ENCODE peak calls at places on chromosomes 12 and 14, in six cellular contexts. N is left ventricle myocardium inferior, M is A549, Z is right lobe of liver, I is endodermal cell, O is Peyer's patch. W is an unnamed sample.

GRCh38 chr12:27387473-27387872 is 54.8 kb downstream of the BMAL2 start:
- DNase-seq in N (no peak), M (no peak), Z (no peak), I (no peak), O (no peak), W (no peak)

GRCh38 chr14:73833024-73833423 is 18.6 kb upstream of the PTGR2 start:
- DNase-seq in N (no peak), M (no peak), Z (no peak), I (no peak), O (no peak), W (no peak)

GRCh38 chr12:121424632-121424992 is 24.7 kb downstream of the RNF34 start:
- DNase-seq in N (no peak), M (no peak), Z (no peak), I (no peak), O (no peak), W (no peak)

GRCh38 chr12:120252071-120252906 is 13.2 kb downstream of the PXN start:
- DNase-seq in N (no peak), M (no peak), Z (no peak), I (no peak), O (peak), W (no peak)

GRCh38 chr12:44034916-44035315 is 199.0 kb downstream of the TMEM117 start:
- DNase-seq in N (no peak), M (no peak), Z (no peak), I (no peak), O (no peak), W (no peak)

GRCh38 chr12:46661161-46661845 is 164.5 kb downstream of the SLC38A4 start:
- DNase-seq in N (no peak), M (peak), Z (no peak), I (peak), O (no peak), W (no peak)

GRCh38 chr14:57390806-57391562 is 598 bp downstream of the NAA30 start:
- DNase-seq in N (peak), M (peak), Z (peak), I (peak), O (peak), W (no peak)

GRCh38 chr12:57954768-57955167 is 13.4 kb downstream of the ATP23 start:
- DNase-seq in N (no peak), M (no peak), Z (no peak), I (no peak), O (no peak), W (no peak)

GRCh38 chr12:66272650-66273049 is 29.6 kb upstream of the HELB start:
- DNase-seq in N (no peak), M (no peak), Z (no peak), I (no peak), O (no peak), W (no peak)

GRCh38 chr12:99476956-99477355 is 170.6 kb upstream of the GARIN6 start:
- DNase-seq in N (no peak), M (no peak), Z (no peak), I (no peak), O (no peak), W (no peak)

DNA sequence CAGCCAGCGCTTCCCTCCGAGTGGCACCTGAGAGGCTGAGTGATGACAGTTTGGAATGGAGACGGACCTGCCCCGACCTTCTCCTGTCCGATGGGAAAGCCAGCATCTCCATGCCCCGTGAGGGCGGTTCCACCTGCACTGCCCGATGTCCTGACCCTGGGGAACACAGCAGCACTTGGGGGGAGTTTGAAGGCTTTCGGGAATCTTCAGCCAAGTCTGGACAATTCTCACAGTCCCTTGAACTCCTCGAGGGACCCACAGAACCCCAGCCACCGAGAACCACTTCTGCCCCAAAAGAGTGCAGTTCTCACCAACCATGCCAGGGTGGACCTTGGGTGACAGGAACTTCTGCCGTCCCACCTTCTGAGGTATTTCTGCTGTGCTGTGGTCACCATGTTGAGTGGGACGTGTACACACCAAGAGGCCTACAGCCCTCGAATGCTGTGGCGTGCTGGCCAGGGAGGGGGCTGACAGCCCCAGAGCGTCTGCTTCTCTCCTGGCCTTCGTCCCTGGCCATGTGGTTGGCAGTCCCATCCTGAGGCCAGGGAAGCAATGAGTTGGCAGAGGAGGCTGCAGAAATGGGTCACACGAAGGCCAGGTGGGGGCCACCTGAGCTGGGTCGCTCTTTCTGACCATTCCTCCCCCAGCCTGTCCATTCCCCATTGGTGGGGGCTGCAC is 1.0 kb downstream of the CLBA1 start:
- DNase-seq in N (no peak), M (no peak), Z (no peak), I (peak), O (no peak), W (no peak)
- H3K27ac ChIP-seq in N (no peak), M (peak), Z (no peak), I (no peak), O (no peak), W (no peak)

GRCh38 chr12:125289965-125290364 is 224.7 kb downstream of the AACS start:
- DNase-seq in N (no peak), M (no peak), Z (no peak), I (no peak), O (no peak), W (no peak)
- H3K27ac ChIP-seq in N (no peak), M (no peak), Z (no peak), I (no peak), O (no peak), W (no peak)

GRCh38 chr14:64692189-64692588 is 12.0 kb upstream of the PLEKHG3 start:
- DNase-seq in N (no peak), M (no peak), Z (no peak), I (peak), O (no peak), W (no peak)
- H3K27ac ChIP-seq in N (peak), M (no peak), Z (no peak), I (no peak), O (no peak), W (no peak)

DNA sequence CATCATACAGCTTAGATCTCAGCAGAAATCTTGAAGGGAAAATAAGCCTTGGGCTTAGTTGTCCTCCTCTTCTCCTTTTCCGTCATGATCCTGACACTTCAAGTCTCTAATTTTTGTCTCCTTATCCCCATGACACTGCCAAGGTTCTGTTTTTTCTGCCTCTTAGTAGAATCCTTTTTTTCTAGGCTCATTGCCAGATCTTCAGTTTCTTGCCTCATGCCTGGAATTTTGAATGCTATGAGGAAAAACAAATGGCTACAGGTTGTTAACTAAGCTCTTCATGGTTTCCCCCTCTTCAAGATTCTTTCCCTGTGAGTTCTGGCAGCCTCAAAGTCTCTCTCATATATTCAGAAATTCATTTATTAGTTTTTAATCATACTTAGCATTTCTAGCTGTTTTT is 450.5 kb downstream of the LRFN5 start:
- DNase-seq in N (no peak), M (no peak), Z (no peak), I (no peak), O (no peak), W (no peak)
- H3K27ac ChIP-seq in N (no peak), M (no peak), Z (no peak), I (no peak), O (no peak), W (no peak)

GRCh38 chr12:78878866-78879265 is 14.3 kb downstream of the SYT1 start:
- DNase-seq in N (no peak), M (no peak), Z (no peak), I (peak), O (no peak), W (no peak)
- H3K27ac ChIP-seq in N (no peak), M (peak), Z (no peak), I (no peak), O (no peak), W (no peak)

GRCh38 chr14:64721899-64722298 is 17.7 kb downstream of the PLEKHG3 start:
- DNase-seq in N (no peak), M (no peak), Z (no peak), I (no peak), O (no peak), W (no peak)
- H3K27ac ChIP-seq in N (peak), M (peak), Z (peak), I (no peak), O (peak), W (peak)